ENCODE peak calls at places on chromosomes 12 and 14, in four cellular contexts. A is lower leg skin, V is epithelial cell of esophagus, M is dorsolateral prefrontal cortex. W is an unnamed sample.

GRCh38 chr12:116497051-116497529 is 62.1 kb upstream of the MAP1LC3B2 start:
- DNase-seq in V (peak; percentile 75), M (no peak), A (peak; percentile 40), W (no peak)

GRCh38 chr12:321606-322326 is 59.1 kb upstream of the SLC6A13 start:
- DNase-seq in M (no peak), V (peak; percentile 44), A (no peak), W (no peak)

GRCh38 chr14:71403673-71404072 is 496.4 kb downstream of the PCNX1 start:
- DNase-seq in A (no peak), M (no peak), V (peak; percentile 70), W (no peak)

GRCh38 chr14:22847661-22848341 is 11.4 kb downstream of the MMP14 start:
- DNase-seq in A (no peak), M (no peak), V (peak; percentile 16), W (no peak)

GRCh38 chr12:125093681-125094025 is 28.4 kb downstream of the AACS start:
- DNase-seq in V (no peak), M (peak; percentile 36), A (no peak), W (no peak)

GRCh38 chr12:117158096-117158495 is 32.2 kb downstream of the FBXO21 start:
- DNase-seq in A (no peak), V (no peak), M (no peak), W (no peak)

GRCh38 chr14:89221109-89221508 is 195.9 kb downstream of the FOXN3 start:
- DNase-seq in V (peak; percentile 34), A (no peak), M (no peak), W (no peak)

GRCh38 chr12:54588892-54589291 is 433 bp upstream of the PPP1R1A start:
- DNase-seq in M (no peak), A (no peak), V (no peak), W (no peak)

GRCh38 chr14:102046337-102047278 is 40.2 kb downstream of the HSP90AA1 start:
- DNase-seq in V (peak; percentile 73), A (peak; percentile 84), M (peak; percentile 71), W (peak; percentile 85)

GRCh38 chr14:22118894-22119477 is 445.4 kb upstream of the OR4E1 start:
- DNase-seq in A (no peak), M (no peak), V (peak; percentile 42), W (no peak)

GRCh38 chr12:60830381-60830780 is 1234.6 kb downstream of the SLC16A7 start:
- DNase-seq in M (no peak), A (no peak), V (peak; percentile 54), W (no peak)

GRCh38 chr12:117461732-117462131 is 100.3 kb upstream of the NOS1 start:
- DNase-seq in V (no peak), A (no peak), M (no peak), W (no peak)

GRCh38 chr12:119096429-119097202 is 82.1 kb upstream of the HSPB8 start:
- DNase-seq in V (no peak), M (no peak), A (no peak), W (no peak)

GRCh38 chr14:100297320-100298300 is 8.6 kb downstream of the SLC25A29 start:
- DNase-seq in A (peak; percentile 78), M (no peak), V (no peak), W (peak; percentile 87)

GRCh38 chr14:95535226-95536021 is 574 bp downstream of the GLRX5 start:
- DNase-seq in A (no peak), V (no peak), M (no peak), W (no peak)

GRCh38 chr12:52213541-52214420 is 19.3 kb upstream of the KRT7 start:
- DNase-seq in M (peak; percentile 57), A (no peak), V (peak; percentile 78), W (no peak)

GRCh38 chr12:11768233-11768965 is 118.9 kb downstream of the ETV6 start:
- DNase-seq in V (no peak), M (no peak), A (no peak), W (no peak)

GRCh38 chr14:75519394-75519793 is 2.9 kb upstream of the BATF start:
- DNase-seq in V (no peak), M (no peak), A (no peak), W (no peak)

GRCh38 chr14:100773331-100774163 is 46.9 kb downstream of the DLK1 start:
- DNase-seq in M (no peak), V (no peak), A (no peak), W (no peak)

GRCh38 chr12:3173008-3173553 is 95.9 kb downstream of the TSPAN9 start:
- DNase-seq in V (no peak), M (no peak), A (no peak), W (no peak)

GRCh38 chr12:119956047-119956446 is 33.0 kb upstream of the BICDL1 start:
- DNase-seq in M (no peak), A (no peak), V (peak; percentile 11), W (no peak)

GRCh38 chr14:64821651-64822050 is 58.1 kb downstream of the SPTB start:
- DNase-seq in A (no peak), V (no peak), M (no peak), W (no peak)

GRCh38 chr12:51056242-51056641 is 8.1 kb downstream of the LETMD1 start:
- DNase-seq in V (peak; percentile 97), A (no peak), M (no peak), W (no peak)

GRCh38 chr14:83425138-83425537 is 1891.5 kb upstream of the SEL1L start:
- DNase-seq in V (peak; percentile 66), M (no peak), A (no peak), W (no peak)

GRCh38 chr12:91890742-91891141 is 254.9 kb downstream of the BTG1 start:
- DNase-seq in V (peak; percentile 69), A (no peak), M (no peak), W (no peak)

GRCh38 chr14:54174437-54174836 is 217.8 kb upstream of the BMP4 start:
- DNase-seq in M (no peak), A (no peak), V (no peak), W (no peak)

GRCh38 chr12:98725481-98726247 is 80.6 kb downstream of the APAF1 start:
- DNase-seq in V (peak; percentile 64), M (peak; percentile 61), A (no peak), W (no peak)

GRCh38 chr12:64431791-64432190 is 20.1 kb upstream of the TBK1 start:
- DNase-seq in M (no peak), A (no peak), V (no peak), W (no peak)

GRCh38 chr12:21346542-21347205 is 12.0 kb upstream of the SLCO1A2 start:
- DNase-seq in V (no peak), M (no peak), A (no peak), W (no peak)

GRCh38 chr12:87491089-87491488 is 538.1 kb downstream of the C12orf50 start:
- DNase-seq in V (no peak), M (no peak), A (no peak), W (no peak)

GRCh38 chr14:37034410-37035285 is 137.8 kb downstream of the SLC25A21 start:
- DNase-seq in A (peak; percentile 31), V (no peak), M (no peak), W (no peak)

GRCh38 chr12:13135336-13136178 is 32.1 kb upstream of the GSG1 start:
- DNase-seq in M (no peak), A (peak; percentile 87), V (peak; percentile 98), W (peak; percentile 78)
- TF ChIP-seq CTCF in M (no peak), A (no peak), V (peak; percentile 60), W (no peak)

DNA sequence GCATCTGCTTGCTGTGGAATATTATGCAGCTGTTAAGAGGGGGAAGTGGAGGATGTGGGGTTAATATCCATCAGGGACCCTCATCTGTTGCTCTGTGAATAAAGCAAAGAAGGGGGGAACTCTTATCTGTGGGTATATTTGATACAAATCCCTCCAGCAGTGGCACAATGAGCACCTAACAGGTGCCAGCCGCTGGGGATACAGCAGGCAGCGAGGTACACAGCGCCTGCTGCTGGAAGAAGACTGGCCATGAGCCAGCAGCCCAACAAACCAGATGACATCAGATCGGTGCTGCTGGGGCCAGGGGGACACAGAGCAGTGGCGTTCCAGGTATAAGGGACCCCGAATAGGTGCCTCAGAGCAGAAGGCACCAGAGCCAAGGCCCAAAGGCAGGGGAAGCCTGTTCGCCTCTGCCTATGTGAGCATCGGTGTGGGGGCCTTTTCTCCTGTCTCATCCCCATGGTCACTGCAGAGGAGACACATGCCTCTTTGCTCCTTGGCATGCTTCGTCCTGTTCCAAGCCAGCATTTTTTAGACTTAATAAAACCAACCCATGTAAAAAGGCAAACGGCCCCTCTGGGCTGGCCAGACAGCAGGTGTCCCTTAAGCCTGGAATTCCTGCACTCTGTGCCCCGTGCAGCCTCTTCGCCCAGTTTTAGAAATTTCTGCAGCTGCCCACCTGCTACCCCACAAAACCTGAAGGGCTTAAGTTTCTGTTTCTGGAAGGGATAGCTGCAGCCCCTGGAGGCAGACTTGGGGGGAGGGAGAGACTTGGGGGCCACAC is 1.6 kb upstream of the CKB start:
- DNase-seq in A (no peak), V (no peak), M (no peak), W (no peak)
- TF ChIP-seq CTCF in A (no peak), V (no peak), M (no peak), W (no peak)

GRCh38 chr12:15794196-15794595 is 5.0 kb upstream of the EPS8 start:
- DNase-seq in A (no peak), M (no peak), V (no peak), W (no peak)

GRCh38 chr12:15783288-15783687 is 5.9 kb downstream of the EPS8 start:
- DNase-seq in M (no peak), V (no peak), A (no peak), W (no peak)

GRCh38 chr12:15787801-15788200 is 1.4 kb downstream of the EPS8 start:
- DNase-seq in V (no peak), A (no peak), M (no peak), W (no peak)

GRCh38 chr12:15789215-15790171 is at the start of gene EPS8:
- DNase-seq in M (peak; percentile 88), A (peak; percentile 82), V (peak; percentile 90), W (peak; percentile 88)

DNA sequence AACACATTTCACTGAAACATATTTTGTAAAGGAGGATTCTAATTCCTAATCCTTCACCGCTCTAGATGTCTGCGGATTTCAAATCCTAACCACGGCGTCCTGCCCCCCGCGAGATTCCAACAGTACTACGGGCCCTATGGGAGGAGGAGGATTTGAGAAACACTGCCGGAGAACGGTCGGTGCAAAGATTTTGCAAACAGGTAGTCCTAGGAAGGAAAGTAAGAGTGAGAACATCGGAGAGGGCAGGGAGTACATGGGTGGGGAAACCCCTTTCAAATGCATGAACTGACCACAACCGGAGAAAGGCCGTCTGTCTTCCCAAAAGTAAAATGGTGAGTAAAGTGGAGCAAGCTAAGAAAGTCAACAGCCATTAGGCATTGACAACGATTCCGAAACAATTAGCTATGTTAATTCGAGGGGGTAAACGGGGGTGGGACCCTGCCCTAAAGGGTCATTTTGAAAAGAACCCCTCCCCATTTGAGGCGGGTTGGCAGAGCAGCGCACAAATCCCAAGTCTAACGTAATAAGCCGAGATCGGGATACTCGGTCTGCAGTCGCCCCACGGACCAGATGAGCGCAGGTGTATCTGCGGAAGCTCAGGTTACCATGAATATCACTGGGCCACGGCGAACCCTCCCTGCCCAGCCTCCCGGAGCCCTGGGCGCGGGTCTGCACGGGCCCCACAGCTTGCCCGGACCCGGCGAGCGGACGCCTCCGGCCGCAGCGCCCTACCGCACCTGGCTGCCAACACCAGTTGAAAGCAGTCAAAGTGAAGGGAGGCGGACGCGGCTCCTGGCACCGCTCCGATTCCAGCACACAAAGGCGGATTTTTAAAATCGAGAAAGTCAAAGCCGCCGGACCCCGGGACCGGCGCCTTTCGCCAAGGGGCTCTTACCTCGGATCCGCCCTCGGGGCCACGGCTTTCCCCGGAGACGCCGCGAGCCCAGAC is 648 bp downstream of the EPS8 start:
- DNase-seq in V (peak; percentile 50), M (peak; percentile 40), A (peak; percentile 44), W (no peak)
- TF ChIP-seq CTCF in V (no peak), M (no peak), A (no peak), W (no peak)

DNA sequence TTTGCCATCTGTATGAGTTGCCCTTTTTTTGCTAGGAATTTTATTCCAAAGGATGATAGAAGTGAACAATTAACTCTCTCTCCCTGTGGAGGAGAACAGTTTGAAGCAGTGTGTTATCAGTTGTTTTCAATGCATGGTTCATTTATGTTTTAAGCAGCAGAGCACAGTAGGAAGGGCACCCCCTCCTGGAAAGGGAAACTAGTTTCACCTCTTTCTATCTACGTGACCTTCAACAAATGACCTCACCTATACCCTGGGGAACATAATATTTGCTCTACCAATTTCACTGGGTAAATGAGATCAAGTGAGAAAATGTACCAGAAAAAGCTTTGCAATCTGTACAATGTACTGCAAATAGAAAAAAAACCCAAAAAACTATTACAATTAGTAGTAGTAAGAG is 5.4 kb upstream of the DCP1B start:
- DNase-seq in V (no peak), A (no peak), M (no peak), W (no peak)
- TF ChIP-seq CTCF in V (peak; percentile 2), A (no peak), M (no peak), W (no peak)

W was measured in right atrium auricular region.